ENCODE peak calls at places on chromosomes 3 and 15, in four cellular contexts. B is AG09319; D is GM06990; T is stimulated activated naive CD8-positive, alpha-beta T cell treated with anti-CD3 and anti-CD28 coated beads, Interleukin-15, amount 100 ng/mL, for 72 hours. K is an unnamed sample.
A peak's percentile ranks its signal among the peaks of the same experiment; 100 is the strongest.

GRCh38 chr15:40470423-40471104 is at the start of gene CHST14:
- DNase-seq in B (no peak), D (peak; percentile 70), T (peak; percentile 38), K (peak; percentile 45)

GRCh38 chr3:13780432-13781173 is 99.3 kb downstream of the WNT7A start:
- DNase-seq in B (no peak), T (no peak), D (no peak), K (no peak)

GRCh38 chr15:91465696-91466095 is 365.6 kb downstream of the SV2B start:
- DNase-seq in D (no peak), T (no peak), B (no peak), K (no peak)

GRCh38 chr3:25043757-25044156 is 384.3 kb upstream of the RARB start:
- DNase-seq in D (no peak), B (no peak), T (no peak), K (no peak)

GRCh38 chr3:61601831-61602230 is 40.5 kb downstream of the PTPRG start:
- DNase-seq in D (no peak), T (no peak), B (no peak), K (peak; percentile 39)

GRCh38 chr15:57382222-57382621 is 5.9 kb downstream of the CGNL1 start:
- DNase-seq in B (no peak), D (no peak), T (no peak), K (no peak)

GRCh38 chr3:13158871-13159270 is 85.6 kb upstream of the IQSEC1 start:
- DNase-seq in D (no peak), T (no peak), B (no peak), K (no peak)

GRCh38 chr15:36951747-36952247 is 148.6 kb downstream of the MEIS2 start:
- DNase-seq in D (no peak), T (no peak), B (no peak), K (no peak)

GRCh38 chr15:69513450-69513849 is 60.8 kb downstream of the RPLP1 start:
- DNase-seq in D (no peak), T (no peak), B (no peak), K (no peak)

GRCh38 chr15:78201281-78202190 is 32.8 kb downstream of the ACSBG1 start:
- DNase-seq in D (no peak), B (no peak), T (no peak), K (no peak)

GRCh38 chr3:182909318-182910040 is 70.9 kb downstream of the DCUN1D1 start:
- DNase-seq in B (no peak), D (no peak), T (no peak), K (no peak)

GRCh38 chr15:80699981-80700380 is 4.9 kb downstream of the ABHD17C start:
- DNase-seq in T (no peak), B (no peak), D (no peak), K (no peak)

GRCh38 chr3:167162083-167162482 is 218.0 kb downstream of the ZBBX start:
- DNase-seq in D (no peak), B (no peak), T (no peak), K (no peak)

GRCh38 chr3:143613226-143613625 is 235.0 kb downstream of the SLC9A9 start:
- DNase-seq in B (no peak), D (no peak), T (no peak), K (peak; percentile 52)

GRCh38 chr3:26193558-26193957 is 403.7 kb downstream of the OXSM start:
- DNase-seq in B (no peak), T (no peak), D (no peak), K (no peak)

GRCh38 chr3:20574746-20575145 is 388.7 kb upstream of the SGO1 start:
- DNase-seq in B (no peak), T (no peak), D (no peak), K (no peak)

K was measured in fibroblast of gingiva.